ENCODE peak calls at places on chromosomes 12 and 14, in eight cellular contexts. U, Z, K, X, M, O, H and R are unnamed samples.
A peak's percentile ranks its signal among the peaks of the same experiment; 100 is the strongest.

GRCh38 chr12:45633733-45634132 is 95.8 kb upstream of the ARID2 start:
- DNase-seq in M (no peak), O (no peak), H (no peak), Z (no peak), K (no peak), X (no peak), U (no peak), R (no peak)

GRCh38 chr14:53703457-53703856 is 253.2 kb downstream of the BMP4 start:
- DNase-seq in X (no peak), Z (no peak), O (no peak), H (no peak), U (no peak), K (no peak), M (no peak), R (no peak)

GRCh38 chr12:90305379-90305778 is 596.7 kb upstream of the ATP2B1 start:
- DNase-seq in M (no peak), K (no peak), X (no peak), O (no peak), U (no peak), H (no peak), Z (no peak), R (no peak)

GRCh38 chr12:2582631-2583616 is 211.8 kb upstream of the FKBP4 start:
- DNase-seq in K (no peak), Z (peak; percentile 43), U (peak; percentile 84), H (peak; percentile 80), X (peak; percentile 32), O (peak; percentile 70), M (peak; percentile 67), R (no peak)

GRCh38 chr14:61174395-61175386 is 106.4 kb downstream of the TMEM30B start:
- DNase-seq in O (no peak), M (no peak), Z (peak; percentile 65), H (no peak), K (no peak), X (no peak), U (no peak), R (no peak)

GRCh38 chr14:52914295-52914694 is 36.6 kb downstream of the FERMT2 start:
- DNase-seq in X (no peak), Z (no peak), U (no peak), K (no peak), M (no peak), O (no peak), H (no peak), R (no peak)

GRCh38 chr14:69299286-69300035 is 39.5 kb downstream of the GALNT16 start:
- DNase-seq in U (no peak), K (no peak), M (no peak), O (no peak), Z (no peak), H (no peak), X (no peak), R (no peak)

GRCh38 chr12:97643961-97644360 is 181.4 kb downstream of the RMST start:
- DNase-seq in K (no peak), Z (no peak), O (no peak), H (no peak), U (no peak), M (no peak), X (no peak), R (no peak)

GRCh38 chr12:89893972-89894706 is 185.5 kb upstream of the ATP2B1 start:
- DNase-seq in M (no peak), U (no peak), Z (peak; percentile 59), O (no peak), X (no peak), K (no peak), H (no peak), R (no peak)

GRCh38 chr12:24798335-24798734 is 150.6 kb downstream of the BCAT1 start:
- DNase-seq in X (no peak), Z (no peak), H (no peak), M (no peak), U (no peak), K (no peak), O (no peak), R (no peak)

GRCh38 chr12:15122349-15122748 is 98.9 kb downstream of the RERG start:
- DNase-seq in K (no peak), Z (no peak), X (no peak), U (no peak), M (no peak), O (no peak), H (no peak), R (no peak)

GRCh38 chr12:132827763-132828703 is 636 bp downstream of the GOLGA3 start:
- DNase-seq in Z (peak; percentile 71), X (no peak), O (no peak), U (peak; percentile 18), K (no peak), H (peak; percentile 76), M (no peak), R (no peak)

GRCh38 chr12:98998697-98999299 is 353.7 kb downstream of the APAF1 start:
- DNase-seq in Z (peak; percentile 65), O (peak; percentile 39), X (no peak), M (no peak), K (no peak), U (no peak), H (peak; percentile 28), R (peak; percentile 40)

GRCh38 chr14:100536721-100537700 is 50.2 kb downstream of the BEGAIN start:
- DNase-seq in M (no peak), H (peak; percentile 3), X (no peak), O (no peak), K (no peak), Z (no peak), U (no peak), R (no peak)